ENCODE peak calls at places on chromosomes 7 and 10, in seven cellular contexts. P is HuH-7, W is breast epithelium, B is caudate nucleus, U is pons, K is RWPE1, C is MCF 10A. O is an unnamed sample.

GRCh38 chr10:52486840-52487611 is 172.9 kb downstream of the DKK1 start:
- DNase-seq in P (no peak), W (no peak), B (no peak), U (no peak), K (peak), C (peak), O (no peak)

GRCh38 chr10:99854860-99855259 is 72.4 kb downstream of the ABCC2 start:
- DNase-seq in P (peak), W (no peak), B (no peak), U (peak), K (no peak), C (no peak), O (no peak)

GRCh38 chr10:73506491-73506890 is 10.7 kb upstream of the PPP3CB start:
- DNase-seq in P (no peak), W (no peak), B (no peak), U (no peak), K (no peak), C (no peak), O (no peak)

GRCh38 chr10:102869290-102870198 is at the start of gene AS3MT:
- DNase-seq in P (peak), W (no peak), B (no peak), U (no peak), K (peak), C (no peak), O (no peak)

GRCh38 chr10:57880441-57881301 is 387.0 kb downstream of the IPMK start:
- DNase-seq in P (no peak), W (no peak), B (no peak), U (no peak), K (no peak), C (peak), O (no peak)

GRCh38 chr7:24975647-24976260 is 4.2 kb downstream of the OSBPL3 start:
- DNase-seq in P (no peak), W (no peak), B (no peak), U (no peak), K (no peak), C (no peak), O (no peak)

GRCh38 chr7:68730194-68730593 is 868.1 kb upstream of the AUTS2 start:
- DNase-seq in P (no peak), W (no peak), B (no peak), U (no peak), K (no peak), C (no peak), O (no peak)

GRCh38 chr7:2821161-2821841 is 22.8 kb downstream of the GNA12 start:
- DNase-seq in P (peak), W (no peak), B (no peak), U (no peak), K (peak), C (peak), O (no peak)

GRCh38 chr10:43287056-43288007 is 20.5 kb upstream of the RASGEF1A start:
- DNase-seq in P (no peak), W (peak), B (no peak), U (no peak), K (peak), C (peak), O (no peak)

GRCh38 chr7:66930341-66930740 is 9.3 kb downstream of the TMEM248 start:
- DNase-seq in P (no peak), W (no peak), B (no peak), U (no peak), K (no peak), C (peak), O (no peak)

GRCh38 chr10:16521311-16522016 is at the start of gene C1QL3:
- DNase-seq in P (no peak), W (no peak), B (no peak), U (no peak), K (no peak), C (no peak), O (peak)

O was measured in amygdala.